ENCODE peak calls at places on chromosomes 16 and 17, in six cellular contexts. Q is spleen, T is IMR-90, C is esophagus squamous epithelium, M is breast epithelium, X is mammary epithelial cell. V is an unnamed sample. For H3K36me3, the result is how much of the 10 kb centered on the place peaks cover.

GRCh38 chr17:45818708-45819107 is 26.0 kb upstream of the SPPL2C start:
- DNase-seq in Q (no peak), T (no peak), C (no peak), M (no peak), X (no peak), V (no peak)

GRCh38 chr16:65068151-65068740 is 53.6 kb downstream of the CDH11 start:
- DNase-seq in Q (no peak), T (peak), C (no peak), M (no peak), X (no peak), V (no peak)

GRCh38 chr17:36592316-36592710 is 634 bp downstream of the DHRS11 start:
- DNase-seq in Q (peak), T (no peak), C (no peak), M (no peak), X (no peak), V (no peak)

GRCh38 chr17:79995691-79996090 is 40.0 kb downstream of the TBC1D16 start:
- DNase-seq in Q (no peak), T (no peak), C (no peak), M (no peak), X (no peak), V (no peak)

GRCh38 chr16:82181456-82182185 is 11.6 kb upstream of the MPHOSPH6 start:
- DNase-seq in Q (no peak), T (no peak), C (no peak), M (no peak), X (no peak), V (peak)

GRCh38 chr16:4477966-4478365 is 1.8 kb downstream of the HMOX2 start:
- DNase-seq in Q (no peak), T (peak), C (no peak), M (no peak), X (peak), V (no peak)

GRCh38 chr17:6092182-6092922 is 22.2 kb downstream of the WSCD1 start:
- DNase-seq in Q (peak), T (no peak), C (no peak), M (peak), X (no peak), V (no peak)

GRCh38 chr17:61736438-61736837 is 126.9 kb downstream of the BRIP1 start:
- DNase-seq in Q (no peak), T (no peak), C (no peak), M (no peak), X (no peak), V (no peak)

GRCh38 chr16:88685156-88686061 is 898 bp downstream of the SNAI3 start:
- DNase-seq in Q (peak), T (peak), C (no peak), M (no peak), X (peak), V (no peak)

GRCh38 chr16:86975445-86975844 is 341.7 kb downstream of the C16orf95 start:
- DNase-seq in Q (no peak), T (peak), C (no peak), M (no peak), X (peak), V (no peak)

GRCh38 chr17:42387221-42387657 is 1.0 kb downstream of the STAT3 start:
- DNase-seq in Q (no peak), T (peak), C (no peak), M (no peak), X (peak), V (peak)

GRCh38 chr17:40791808-40792436 is 7.8 kb downstream of the KRT28 start:
- DNase-seq in Q (no peak), T (peak), C (no peak), M (no peak), X (peak), V (peak)

GRCh38 chr16:13325396-13325795 is 424.0 kb downstream of the SHISA9 start:
- DNase-seq in Q (no peak), T (no peak), C (no peak), M (no peak), X (no peak), V (no peak)

GRCh38 chr16:49350265-49351103 is 23.1 kb upstream of the C16orf78 start:
- DNase-seq in Q (no peak), T (peak), C (no peak), M (peak), X (peak), V (peak)

GRCh38 chr17:51091635-51092034 is 29.0 kb downstream of the SPAG9 start:
- DNase-seq in Q (no peak), T (no peak), C (no peak), M (no peak), X (no peak), V (no peak)

GRCh38 chr17:66301864-66302741 is at the start of gene PRKCA:
- DNase-seq in Q (peak), T (peak), C (no peak), M (no peak), X (peak), V (peak)

GRCh38 chr17:76384987-76385891 is 830 bp downstream of the SPHK1 start:
- DNase-seq in Q (peak), T (peak), C (no peak), M (no peak), X (peak), V (no peak)

GRCh38 chr17:55402374-55402773 is 19.3 kb downstream of the MMD start:
- DNase-seq in Q (no peak), T (peak), C (no peak), M (no peak), X (peak), V (no peak)

GRCh38 chr17:44266402-44267164 is 1.4 kb downstream of the SLC4A1 start:
- DNase-seq in Q (no peak), T (no peak), C (no peak), M (no peak), X (no peak), V (no peak)

GRCh38 chr16:58615280-58615679 is 14.3 kb downstream of the CNOT1 start:
- DNase-seq in Q (no peak), T (peak), C (no peak), M (no peak), X (peak), V (no peak)

GRCh38 chr17:58328195-58329034 is at the start of gene TSPOAP1:
- DNase-seq in Q (peak), T (no peak), C (no peak), M (no peak), X (no peak), V (no peak)

GRCh38 chr16:5328546-5328945 is 231.0 kb upstream of the EEF2KMT start:
- DNase-seq in Q (no peak), T (no peak), C (no peak), M (no peak), X (no peak), V (no peak)

GRCh38 chr16:10961231-10961630 is 16.9 kb downstream of the CLEC16A start:
- DNase-seq in Q (no peak), T (peak), C (no peak), M (no peak), X (peak), V (no peak)

GRCh38 chr16:1773703-1774455 is 945 bp upstream of the MRPS34 start:
- DNase-seq in Q (no peak), T (peak), C (no peak), M (peak), X (peak), V (peak)

GRCh38 chr17:67238976-67239375 is 6.0 kb downstream of the HELZ start:
- DNase-seq in Q (no peak), T (peak), C (no peak), M (no peak), X (no peak), V (no peak)

GRCh38 chr16:84065536-84066132 is 23.0 kb upstream of the SLC38A8 start:
- DNase-seq in Q (peak), T (peak), C (no peak), M (no peak), X (peak), V (peak)

GRCh38 chr17:19354123-19354522 is 8.4 kb downstream of the B9D1 start:
- DNase-seq in Q (no peak), T (peak), C (no peak), M (no peak), X (peak), V (no peak)

DNA sequence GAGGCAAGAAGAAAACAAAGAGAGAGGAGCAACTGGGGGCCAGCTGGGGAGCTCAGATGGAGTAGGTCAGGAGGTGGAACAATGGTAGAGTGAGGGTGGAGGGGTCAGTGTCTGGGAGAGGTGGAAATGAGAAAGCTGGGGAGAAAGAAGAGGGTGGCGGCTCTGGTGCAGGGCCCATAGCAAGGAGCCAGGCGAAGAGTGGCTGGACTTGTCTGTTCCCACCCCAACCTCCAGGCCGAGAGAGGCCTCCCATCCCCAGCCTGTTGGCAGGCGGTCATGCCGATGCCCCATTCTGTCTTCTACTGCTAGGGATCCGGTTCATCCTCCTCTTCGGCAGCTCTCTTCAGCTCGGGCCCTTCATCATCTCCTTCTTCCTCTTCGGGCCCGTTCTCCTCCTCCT is 31.3 kb downstream of the AP1G1 start:
- DNase-seq in Q (no peak), T (no peak), C (no peak), M (no peak), X (no peak), V (no peak)
- H3K36me3 ChIP-seq in Q (under half), T (under half), C (under half), M (under half), X (under half), V (under half)

GRCh38 chr16:56849690-56850680 is 15.0 kb upstream of the SLC12A3 start:
- DNase-seq in Q (peak), T (peak), C (no peak), M (peak), X (no peak), V (no peak)

GRCh38 chr16:56847173-56847948 is 17.6 kb upstream of the SLC12A3 start:
- DNase-seq in Q (peak), T (no peak), C (no peak), M (no peak), X (no peak), V (no peak)

GRCh38 chr16:56851671-56852400 is 13.2 kb upstream of the SLC12A3 start:
- DNase-seq in Q (peak), T (peak), C (no peak), M (no peak), X (no peak), V (no peak)

GRCh38 chr16:56848056-56848936 is 16.7 kb upstream of the SLC12A3 start:
- DNase-seq in Q (peak), T (peak), C (no peak), M (peak), X (peak), V (no peak)

GRCh38 chr16:56848955-56849689 is 15.9 kb upstream of the SLC12A3 start:
- DNase-seq in Q (no peak), T (peak), C (no peak), M (no peak), X (peak), V (no peak)
- H3K27ac ChIP-seq in Q (peak), T (peak), C (no peak), M (peak), X (no peak), V (no peak)

GRCh38 chr17:82582709-82583108 is 63.2 kb downstream of the FOXK2 start:
- DNase-seq in Q (no peak), T (no peak), C (no peak), M (no peak), X (no peak), V (no peak)
- H3K36me3 ChIP-seq in Q (under half), T (under half), C (under half), M (under half), X (under half), V (under half)

DNA sequence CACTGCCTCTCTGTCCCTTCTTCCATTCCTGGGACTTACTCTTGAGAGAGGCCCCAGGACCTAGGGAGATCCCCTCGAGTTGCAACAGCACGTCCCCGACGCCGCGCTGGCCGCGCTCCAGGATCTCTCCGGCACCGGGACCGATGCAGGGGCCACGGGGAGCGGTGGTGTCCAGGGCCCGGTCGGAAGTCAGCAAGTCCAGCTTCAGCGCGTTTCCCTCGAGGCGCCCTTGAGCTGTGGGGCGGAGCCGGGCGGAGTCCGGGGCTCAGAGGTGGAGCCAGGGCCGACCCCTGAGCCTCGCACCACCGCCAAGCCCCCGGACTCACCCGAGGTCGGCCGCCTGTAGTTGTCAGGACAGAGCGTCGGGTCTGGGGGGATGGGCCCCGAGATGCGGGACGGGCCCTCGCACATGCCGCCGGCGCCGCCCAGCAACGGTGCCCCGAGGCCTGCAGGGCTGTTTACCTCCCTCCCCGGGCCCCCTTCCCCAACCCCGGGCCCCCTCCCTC is 465 bp downstream of the ENKD1 start:
- DNase-seq in Q (peak), T (no peak), C (no peak), M (no peak), X (no peak), V (no peak)
- H3K27ac ChIP-seq in Q (peak), T (peak), C (peak), M (peak), X (no peak), V (no peak)

GRCh38 chr16:30668393-30668792 is 10.2 kb downstream of the FBRS start:
- DNase-seq in Q (no peak), T (no peak), C (no peak), M (no peak), X (no peak), V (no peak)
- H3K36me3 ChIP-seq in Q (under half), T (half or more), C (half or more), M (under half), X (under half), V (under half)

GRCh38 chr17:82569621-82570020 is 50.1 kb downstream of the FOXK2 start:
- DNase-seq in Q (no peak), T (no peak), C (no peak), M (no peak), X (no peak), V (no peak)
- H3K27ac ChIP-seq in Q (no peak), T (no peak), C (no peak), M (no peak), X (no peak), V (no peak)

GRCh38 chr17:77462553-77463497 is 322.1 kb downstream of the SEC14L1 start:
- DNase-seq in Q (no peak), T (no peak), C (no peak), M (no peak), X (no peak), V (no peak)
- H3K36me3 ChIP-seq in Q (under half), T (under half), C (under half), M (under half), X (under half), V (under half)

DNA sequence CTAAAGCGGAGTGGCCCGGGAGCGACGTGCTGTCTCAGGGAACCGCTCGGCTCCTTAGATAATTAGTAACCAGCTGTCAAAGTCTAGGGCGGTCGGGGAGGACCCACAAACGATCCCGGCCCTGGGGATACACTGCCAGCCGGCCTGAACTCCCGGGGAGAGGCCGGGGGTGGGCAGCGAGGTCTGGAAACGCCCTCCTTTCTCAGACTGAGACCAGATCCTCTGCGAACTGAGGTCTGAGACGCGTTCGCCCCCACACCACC is 1.3 kb downstream of the HNF1B start:
- DNase-seq in Q (no peak), T (no peak), C (no peak), M (no peak), X (no peak), V (peak)
- H3K27ac ChIP-seq in Q (no peak), T (no peak), C (no peak), M (no peak), X (no peak), V (peak)

GRCh38 chr17:82574041-82574440 is 54.5 kb downstream of the FOXK2 start:
- DNase-seq in Q (no peak), T (no peak), C (no peak), M (no peak), X (no peak), V (no peak)

GRCh38 chr17:82568997-82569393 is 49.5 kb downstream of the FOXK2 start:
- DNase-seq in Q (no peak), T (no peak), C (no peak), M (no peak), X (no peak), V (no peak)

GRCh38 chr17:82567286-82567685 is 47.8 kb downstream of the FOXK2 start:
- DNase-seq in Q (no peak), T (no peak), C (no peak), M (no peak), X (no peak), V (no peak)

GRCh38 chr17:82571855-82572254 is 52.3 kb downstream of the FOXK2 start:
- DNase-seq in Q (no peak), T (no peak), C (no peak), M (no peak), X (no peak), V (no peak)

GRCh38 chr17:82570282-82570681 is 50.8 kb downstream of the FOXK2 start:
- DNase-seq in Q (no peak), T (no peak), C (no peak), M (no peak), X (no peak), V (no peak)
- H3K36me3 ChIP-seq in Q (under half), T (under half), C (under half), M (under half), X (under half), V (under half)

V was measured in small intestine.